ENCODE peak calls at places on chromosome 16, in seven cellular contexts. X, N, P, K, R, J and W are unnamed samples.

GRCh38 chr16:3665508-3665907 is 11.0 kb downstream of the DNASE1 start:
- DNase-seq in X (peak), N (no peak), P (no peak), K (no peak), R (no peak), J (no peak), W (no peak)

GRCh38 chr16:82979406-82980111 is 352.8 kb downstream of the CDH13 start:
- DNase-seq in X (no peak), N (no peak), P (no peak), K (no peak), R (no peak), J (no peak), W (no peak)

GRCh38 chr16:53433930-53434435 is 288 bp upstream of the RBL2 start:
- DNase-seq in X (peak), N (no peak), P (no peak), K (no peak), R (peak), J (no peak), W (no peak)

GRCh38 chr16:35749253-35750141 is 2290.1 kb downstream of the TP53TG3F start:
- DNase-seq in X (no peak), N (no peak), P (no peak), K (no peak), R (no peak), J (no peak), W (no peak)

GRCh38 chr16:15041260-15042011 is 14.4 kb downstream of the NTAN1 start:
- DNase-seq in X (no peak), N (no peak), P (no peak), K (peak), R (peak), J (no peak), W (no peak)

GRCh38 chr16:75385507-75386152 is 47.7 kb downstream of the CFDP1 start:
- DNase-seq in X (peak), N (peak), P (no peak), K (no peak), R (peak), J (peak), W (no peak)

GRCh38 chr16:87201052-87201451 is 116.1 kb downstream of the C16orf95 start:
- DNase-seq in X (no peak), N (no peak), P (no peak), K (peak), R (no peak), J (peak), W (no peak)

GRCh38 chr16:58110590-58111330 is 18.4 kb downstream of the CFAP20 start:
- DNase-seq in X (no peak), N (no peak), P (no peak), K (no peak), R (no peak), J (peak), W (no peak)

GRCh38 chr16:64459402-64459801 is 662.5 kb downstream of the CDH11 start:
- DNase-seq in X (no peak), N (no peak), P (no peak), K (no peak), R (no peak), J (no peak), W (no peak)

GRCh38 chr16:17001471-17001870 is 469.3 kb downstream of the XYLT1 start:
- DNase-seq in X (no peak), N (no peak), P (no peak), K (no peak), R (no peak), J (no peak), W (no peak)

GRCh38 chr16:48014349-48015135 is 141.3 kb downstream of the ABCC12 start:
- DNase-seq in X (no peak), N (no peak), P (no peak), K (no peak), R (no peak), J (no peak), W (no peak)

GRCh38 chr16:79648846-79649245 is 48.3 kb upstream of the MAF start:
- DNase-seq in X (no peak), N (no peak), P (no peak), K (no peak), R (no peak), J (no peak), W (no peak)

GRCh38 chr16:84687715-84688114 is 12.1 kb upstream of the USP10 start:
- DNase-seq in X (no peak), N (no peak), P (no peak), K (no peak), R (peak), J (no peak), W (no peak)

GRCh38 chr16:55713103-55713502 is 57.3 kb downstream of the SLC6A2 start:
- DNase-seq in X (no peak), N (no peak), P (no peak), K (no peak), R (no peak), J (no peak), W (no peak)

GRCh38 chr16:17460890-17461289 is 9.9 kb downstream of the XYLT1 start:
- DNase-seq in X (no peak), N (no peak), P (no peak), K (no peak), R (no peak), J (no peak), W (no peak)

GRCh38 chr16:14531101-14531500 is 99.0 kb downstream of the PARN start:
- DNase-seq in X (no peak), N (no peak), P (no peak), K (no peak), R (no peak), J (no peak), W (no peak)

GRCh38 chr16:1975432-1976215 is 3.8 kb downstream of the TBL3 start:
- DNase-seq in X (no peak), N (no peak), P (no peak), K (no peak), R (no peak), J (no peak), W (no peak)

GRCh38 chr16:28491080-28491969 is 549 bp downstream of the CLN3 start:
- DNase-seq in X (no peak), N (no peak), P (no peak), K (peak), R (peak), J (peak), W (peak)

GRCh38 chr16:3576211-3576610 is 992 bp downstream of the NLRC3 start:
- DNase-seq in X (peak), N (no peak), P (peak), K (no peak), R (no peak), J (no peak), W (no peak)